ENCODE peak calls at places on chromosomes 12 and 14, in seven cellular contexts. H is left ventricle myocardium inferior; E is CD8-positive, alpha-beta T cell; W is hepatocyte; T is HepG2; D is mesendoderm; P is heart right ventricle. Y is an unnamed sample.

GRCh38 chr14:71668186-71668912 is 263.9 kb upstream of the RGS6 start:
- DNase-seq in P (no peak), T (no peak), E (no peak), H (no peak), W (no peak), D (no peak), Y (no peak)

GRCh38 chr12:26798013-26798412 is 35.0 kb downstream of the ITPR2 start:
- DNase-seq in D (no peak), E (no peak), T (no peak), H (no peak), P (no peak), W (no peak), Y (no peak)

GRCh38 chr12:124740691-124741137 is 123.0 kb downstream of the SCARB1 start:
- DNase-seq in D (peak; percentile 65), P (no peak), T (peak; percentile 71), W (peak; percentile 56), H (no peak), E (no peak), Y (no peak)

GRCh38 chr12:20492251-20492728 is 124.0 kb downstream of the PDE3A start:
- DNase-seq in T (no peak), D (peak; percentile 60), W (no peak), H (no peak), E (no peak), P (no peak), Y (no peak)

GRCh38 chr12:38541849-38542248 is 225.3 kb downstream of the ALG10B start:
- DNase-seq in H (no peak), E (no peak), D (no peak), P (no peak), W (no peak), T (no peak), Y (no peak)

GRCh38 chr12:130661501-130662255 is 54.4 kb downstream of the RIMBP2 start:
- DNase-seq in D (peak; percentile 43), H (no peak), P (no peak), E (no peak), W (no peak), T (peak; percentile 7), Y (no peak)

GRCh38 chr12:109047081-109047805 is 5.1 kb upstream of the USP30 start:
- DNase-seq in W (no peak), T (no peak), H (no peak), D (no peak), P (no peak), E (no peak), Y (no peak)

GRCh38 chr12:66190519-66191406 is 1.7 kb downstream of the IRAK3 start:
- DNase-seq in W (no peak), E (no peak), H (no peak), T (no peak), P (no peak), D (no peak), Y (no peak)

GRCh38 chr12:102953221-102953620 is 4.3 kb upstream of the ASCL1 start:
- DNase-seq in D (no peak), H (no peak), E (no peak), W (no peak), P (no peak), T (no peak), Y (no peak)

GRCh38 chr12:68453278-68453677 is 121.1 kb upstream of the MDM1 start:
- DNase-seq in T (no peak), P (no peak), H (no peak), E (no peak), D (no peak), W (no peak), Y (no peak)

GRCh38 chr14:51921026-51921425 is 60.6 kb downstream of the GNG2 start:
- DNase-seq in H (no peak), E (no peak), W (no peak), T (no peak), P (no peak), D (peak; percentile 3), Y (no peak)

GRCh38 chr14:106422066-106422465 is 895.7 kb downstream of the TMEM121 start:
- DNase-seq in H (no peak), T (no peak), E (no peak), P (no peak), W (no peak), D (no peak), Y (no peak)

GRCh38 chr14:77290705-77291104 is 19.7 kb upstream of the NGB start:
- DNase-seq in E (no peak), D (peak; percentile 67), H (no peak), W (peak; percentile 35), P (no peak), T (no peak), Y (no peak)

GRCh38 chr12:12428961-12429657 is 72.2 kb downstream of the BORCS5 start:
- DNase-seq in W (no peak), E (no peak), P (no peak), T (no peak), D (no peak), H (no peak), Y (no peak)

GRCh38 chr12:61023231-61023630 is 1237.0 kb upstream of the USP15 start:
- DNase-seq in D (no peak), T (no peak), P (no peak), E (no peak), W (no peak), H (no peak), Y (no peak)

GRCh38 chr14:38210587-38211257 is 3.0 kb downstream of the SSTR1 start:
- DNase-seq in W (peak; percentile 71), T (no peak), E (no peak), H (peak; percentile 15), D (no peak), P (peak; percentile 39), Y (no peak)

GRCh38 chr14:38209572-38210159 is 2.0 kb downstream of the SSTR1 start:
- DNase-seq in E (no peak), P (no peak), T (no peak), D (no peak), H (no peak), W (no peak), Y (no peak)

GRCh38 chr14:38208825-38209562 is 1.3 kb downstream of the SSTR1 start:
- DNase-seq in T (peak; percentile 33), W (peak; percentile 84), E (no peak), D (no peak), P (peak; percentile 6), H (peak; percentile 13), Y (no peak)

GRCh38 chr14:38211258-38211735 is 3.6 kb downstream of the SSTR1 start:
- DNase-seq in W (peak; percentile 12), P (peak; percentile 7), H (no peak), E (no peak), D (no peak), T (no peak), Y (no peak)

GRCh38 chr14:38210168-38210567 is 2.5 kb downstream of the SSTR1 start:
- DNase-seq in W (peak; percentile 16), D (no peak), P (no peak), H (no peak), T (no peak), E (no peak), Y (no peak)
- H3K4me3 ChIP-seq in W (no peak overlapping the region), D (no peak overlapping the region), P (peak overlapping the region; percentile 55), H (peak overlapping the region; percentile 65), T (no peak overlapping the region), E (no peak overlapping the region), Y (no peak overlapping the region)

GRCh38 chr14:96205994-96206392 is 1.4 kb downstream of the BDKRB2 start:
- DNase-seq in T (no peak), H (no peak), E (no peak), D (no peak), W (no peak), P (no peak), Y (no peak)

GRCh38 chr14:96204151-96205058 is at the start of gene BDKRB2:
- DNase-seq in D (peak; percentile 89), H (peak; percentile 44), P (peak; percentile 24), T (peak; percentile 54), W (peak; percentile 93), E (no peak), Y (no peak)

GRCh38 chr14:96206461-96206860 is 1.8 kb downstream of the BDKRB2 start:
- DNase-seq in W (no peak), T (no peak), H (no peak), D (no peak), E (no peak), P (no peak), Y (no peak)

GRCh38 chr14:96203635-96204034 is 1.0 kb upstream of the BDKRB2 start:
- DNase-seq in W (no peak), D (no peak), H (no peak), T (no peak), P (no peak), E (no peak), Y (no peak)

GRCh38 chr14:96205059-96205993 is 687 bp downstream of the BDKRB2 start:
- DNase-seq in W (no peak), D (no peak), P (no peak), H (no peak), T (no peak), E (no peak), Y (no peak)
- H3K27ac ChIP-seq in W (peak overlapping the region; percentile 76), D (no peak overlapping the region), P (no peak overlapping the region), H (peak overlapping the region; percentile 33), T (no peak overlapping the region), E (no peak overlapping the region), Y (no peak overlapping the region)

GRCh38 chr14:101400815-101401214 is 160.5 kb upstream of the DIO3 start:
- DNase-seq in W (peak; percentile 45), T (no peak), E (no peak), D (peak; percentile 56), H (no peak), P (no peak), Y (no peak)
- H3K27me3 ChIP-seq in W (no peaks in the 10 kb centered on the region), T (peaks cover 27% of the 10 kb centered on the region), E (no peaks in the 10 kb centered on the region), D (no peaks in the 10 kb centered on the region), H (peaks cover 77% of the 10 kb centered on the region), P (no peaks in the 10 kb centered on the region), Y (peaks cover 3% of the 10 kb centered on the region)

GRCh38 chr12:42130670-42131402 is 13.8 kb downstream of the GXYLT1 start:
- DNase-seq in E (no peak), P (no peak), T (no peak), W (no peak), D (peak; percentile 4), H (no peak), Y (no peak)
- H3K4me3 ChIP-seq in E (no peak overlapping the region), P (no peak overlapping the region), T (no peak overlapping the region), W (no peak overlapping the region), D (no peak overlapping the region), H (no peak overlapping the region), Y (no peak overlapping the region)

GRCh38 chr12:89326260-89327040 is 25.9 kb downstream of the DUSP6 start:
- DNase-seq in E (no peak), P (no peak), T (no peak), W (no peak), H (no peak), D (peak; percentile 82), Y (no peak)
- H3K27ac ChIP-seq in E (no peak overlapping the region), P (peak overlapping the region; percentile 47), T (no peak overlapping the region), W (no peak overlapping the region), H (peak overlapping the region; percentile 67), D (no peak overlapping the region), Y (no peak overlapping the region)

DNA sequence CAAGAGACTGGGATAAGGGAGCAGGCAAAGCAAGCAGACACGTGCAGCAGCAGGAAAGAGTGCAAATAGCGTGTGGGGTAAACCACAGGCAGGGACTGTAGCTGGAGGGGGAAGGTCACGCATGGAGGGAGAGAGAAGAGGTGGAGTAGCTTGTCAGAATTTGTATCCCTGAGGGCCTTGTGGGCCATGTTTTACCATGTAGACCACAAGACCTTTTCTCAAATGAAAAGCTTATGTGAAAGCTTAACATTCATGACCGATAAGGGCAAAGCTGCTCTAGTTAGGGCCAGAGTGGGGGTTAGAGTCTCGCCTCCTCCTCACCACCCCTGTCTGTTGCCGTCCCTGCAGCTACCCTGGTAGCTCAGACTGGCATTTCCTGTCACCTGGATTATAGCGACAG is 152.9 kb upstream of the E2F7 start:
- DNase-seq in P (no peak), E (no peak), D (no peak), H (no peak), T (no peak), W (no peak), Y (no peak)
- H3K27me3 ChIP-seq in P (no peaks in the 10 kb centered on the region), E (no peaks in the 10 kb centered on the region), D (no peaks in the 10 kb centered on the region), H (no peaks in the 10 kb centered on the region), T (no peaks in the 10 kb centered on the region), W (no peaks in the 10 kb centered on the region), Y (no peaks in the 10 kb centered on the region)

Y was measured in effector memory CD4-positive, alpha-beta T cell.